ENCODE peak calls at places on chromosome 11, in five cellular contexts. P, M, Y, B and Z are unnamed samples.

GRCh38 chr11:1131033-1131911 is 26.5 kb upstream of the MUC5AC start:
- DNase-seq in P (no peak), M (no peak), Y (no peak), B (peak), Z (peak)

GRCh38 chr11:102085864-102086551 is 24.2 kb upstream of the YAP1 start:
- DNase-seq in P (no peak), M (no peak), Y (peak), B (no peak), Z (no peak)

GRCh38 chr11:827146-827860 is 416 bp upstream of the CRACR2B start:
- DNase-seq in P (no peak), M (no peak), Y (no peak), B (peak), Z (no peak)

GRCh38 chr11:65419773-65420481 is 2.7 kb upstream of the NEAT1 start:
- DNase-seq in P (peak), M (no peak), Y (peak), B (peak), Z (peak)

GRCh38 chr11:73168925-73169579 is 26.9 kb upstream of the FCHSD2 start:
- DNase-seq in P (no peak), M (no peak), Y (no peak), B (no peak), Z (no peak)

GRCh38 chr11:134022748-134023147 is 46.1 kb upstream of the JAM3 start:
- DNase-seq in P (no peak), M (no peak), Y (no peak), B (no peak), Z (no peak)

GRCh38 chr11:26700536-26701235 is 21.2 kb downstream of the SLC5A12 start:
- DNase-seq in P (no peak), M (no peak), Y (no peak), B (no peak), Z (no peak)

GRCh38 chr11:108887436-108888238 is 222.8 kb downstream of the DDX10 start:
- DNase-seq in P (no peak), M (no peak), Y (no peak), B (no peak), Z (no peak)

GRCh38 chr11:4072668-4073285 is 21.8 kb upstream of the RRM1 start:
- DNase-seq in P (no peak), M (no peak), Y (peak), B (peak), Z (no peak)

GRCh38 chr11:27210509-27210908 is 152.5 kb downstream of the CCDC34 start:
- DNase-seq in P (no peak), M (no peak), Y (no peak), B (no peak), Z (no peak)

GRCh38 chr11:11750479-11750878 is 91.3 kb upstream of the USP47 start:
- DNase-seq in P (no peak), M (no peak), Y (no peak), B (no peak), Z (no peak)

GRCh38 chr11:40203606-40204005 is 1255.8 kb downstream of the LRRC4C start:
- DNase-seq in P (no peak), M (no peak), Y (no peak), B (no peak), Z (no peak)

GRCh38 chr11:113131036-113131775 is 170.0 kb downstream of the NCAM1 start:
- DNase-seq in P (no peak), M (no peak), Y (no peak), B (no peak), Z (no peak)

GRCh38 chr11:17386331-17387084 is 2.0 kb downstream of the KCNJ11 start:
- DNase-seq in P (peak), M (peak), Y (peak), B (peak), Z (peak)

GRCh38 chr11:131584694-131585592 is 214.5 kb downstream of the NTM start:
- DNase-seq in P (peak), M (peak), Y (no peak), B (peak), Z (peak)

GRCh38 chr11:40160418-40160817 is 1299.0 kb downstream of the LRRC4C start:
- DNase-seq in P (no peak), M (no peak), Y (no peak), B (no peak), Z (no peak)

GRCh38 chr11:44610556-44610955 is 45.1 kb downstream of the CD82 start:
- DNase-seq in P (no peak), M (no peak), Y (no peak), B (no peak), Z (no peak)

GRCh38 chr11:69368119-69368880 is 74.3 kb downstream of the MYEOV start:
- DNase-seq in P (no peak), M (no peak), Y (no peak), B (no peak), Z (no peak)

GRCh38 chr11:80855975-80856524 is 1415.2 kb upstream of the TENM4 start:
- DNase-seq in P (no peak), M (no peak), Y (no peak), B (no peak), Z (no peak)

GRCh38 chr11:35218956-35219355 is 80.0 kb downstream of the CD44 start:
- DNase-seq in P (no peak), M (no peak), Y (no peak), B (no peak), Z (no peak)